ENCODE peak calls at places on chromosomes 16 and 17, in seven cellular contexts. C, N, G, Y, H, P and F are unnamed samples.

GRCh38 chr17:2266045-2266864 is 37.3 kb downstream of the SMG6 start:
- DNase-seq in C (no peak), N (peak; percentile 55), G (no peak), Y (no peak), H (no peak), P (no peak), F (no peak)

GRCh38 chr16:55000595-55000994 is 69.9 kb downstream of the IRX5 start:
- DNase-seq in C (peak; percentile 65), N (no peak), G (peak; percentile 5), Y (no peak), H (no peak), P (no peak), F (no peak)

GRCh38 chr16:30896203-30896889 is at the start of gene CTF1:
- DNase-seq in C (peak; percentile 65), N (no peak), G (peak; percentile 81), Y (peak; percentile 24), H (peak; percentile 81), P (peak; percentile 70), F (peak; percentile 28)

GRCh38 chr17:20993863-20994778 is 48.7 kb downstream of the USP22 start:
- DNase-seq in C (no peak), N (no peak), G (no peak), Y (no peak), H (peak; percentile 65), P (no peak), F (no peak)

GRCh38 chr17:73156166-73156840 is 8.5 kb upstream of the SSTR2 start:
- DNase-seq in C (peak; percentile 42), N (peak; percentile 40), G (peak; percentile 76), Y (peak; percentile 72), H (peak; percentile 75), P (peak; percentile 84), F (peak; percentile 80)

GRCh38 chr17:2366747-2367494 is 29.6 kb downstream of the SGSM2 start:
- DNase-seq in C (no peak), N (no peak), G (no peak), Y (no peak), H (no peak), P (peak; percentile 60), F (no peak)

GRCh38 chr16:46932802-46933201 is 40.7 kb downstream of the DNAJA2 start:
- DNase-seq in C (no peak), N (no peak), G (no peak), Y (peak; percentile 70), H (no peak), P (no peak), F (no peak)

GRCh38 chr16:5017678-5017969 is 16.1 kb downstream of the NAGPA start:
- DNase-seq in C (no peak), N (no peak), G (no peak), Y (no peak), H (no peak), P (no peak), F (no peak)

GRCh38 chr16:11632455-11632921 is 35.8 kb upstream of the SNN start:
- DNase-seq in C (no peak), N (no peak), G (no peak), Y (no peak), H (peak; percentile 75), P (no peak), F (no peak)

GRCh38 chr16:8716592-8716991 is 42.2 kb downstream of the ABAT start:
- DNase-seq in C (peak; percentile 98), N (no peak), G (peak; percentile 93), Y (peak; percentile 15), H (no peak), P (no peak), F (no peak)

GRCh38 chr16:54425068-54425467 is 138.5 kb upstream of the IRX3 start:
- DNase-seq in C (no peak), N (no peak), G (no peak), Y (no peak), H (no peak), P (no peak), F (no peak)

GRCh38 chr17:3750926-3751325 is 27.2 kb downstream of the HASPIN start:
- DNase-seq in C (no peak), N (peak; percentile 17), G (no peak), Y (no peak), H (no peak), P (no peak), F (no peak)

GRCh38 chr16:12186774-12187335 is 210.3 kb downstream of the SNX29 start:
- DNase-seq in C (peak; percentile 2), N (no peak), G (no peak), Y (no peak), H (no peak), P (no peak), F (no peak)

GRCh38 chr17:44315760-44316731 is 7.6 kb downstream of the RUNDC3A start:
- DNase-seq in C (no peak), N (no peak), G (no peak), Y (no peak), H (no peak), P (no peak), F (no peak)

GRCh38 chr17:80123791-80124190 is 22.4 kb downstream of the GAA start:
- DNase-seq in C (peak; percentile 53), N (no peak), G (no peak), Y (no peak), H (no peak), P (no peak), F (no peak)

GRCh38 chr17:69639096-69639495 is 224.6 kb downstream of the MAP2K6 start:
- DNase-seq in C (peak; percentile 58), N (no peak), G (no peak), Y (no peak), H (no peak), P (no peak), F (no peak)

GRCh38 chr17:76974721-76975120 is 106.5 kb downstream of the MGAT5B start:
- DNase-seq in C (no peak), N (no peak), G (no peak), Y (no peak), H (no peak), P (no peak), F (no peak)

GRCh38 chr16:88382491-88383400 is at the start of gene ZNF469:
- DNase-seq in C (no peak), N (no peak), G (no peak), Y (no peak), H (peak; percentile 44), P (peak; percentile 62), F (no peak)

GRCh38 chr17:43898446-43898845 is 8.9 kb downstream of the MPP2 start:
- DNase-seq in C (no peak), N (no peak), G (no peak), Y (no peak), H (no peak), P (no peak), F (no peak)

GRCh38 chr16:80591071-80591935 is 50.5 kb downstream of the DYNLRB2 start:
- DNase-seq in C (no peak), N (no peak), G (no peak), Y (no peak), H (no peak), P (no peak), F (no peak)

GRCh38 chr16:68265078-68265925 is 976 bp downstream of the SLC7A6 start:
- DNase-seq in C (peak; percentile 83), N (peak; percentile 17), G (peak; percentile 79), Y (no peak), H (peak; percentile 79), P (peak; percentile 32), F (peak; percentile 66)

GRCh38 chr16:28883221-28883996 is 5.1 kb downstream of the ATP2A1 start:
- DNase-seq in C (no peak), N (no peak), G (no peak), Y (no peak), H (no peak), P (no peak), F (no peak)

GRCh38 chr17:5219536-5219935 is 15.1 kb downstream of the SCIMP start:
- DNase-seq in C (no peak), N (no peak), G (no peak), Y (no peak), H (peak; percentile 2), P (no peak), F (peak; percentile 7)

GRCh38 chr16:50842589-50842988 is 100.7 kb downstream of the CYLD start:
- DNase-seq in C (no peak), N (no peak), G (no peak), Y (no peak), H (no peak), P (no peak), F (no peak)

GRCh38 chr16:74695450-74696422 is 4.9 kb downstream of the MLKL start:
- DNase-seq in C (peak; percentile 93), N (peak; percentile 12), G (peak; percentile 91), Y (peak; percentile 61), H (peak; percentile 83), P (peak; percentile 93), F (peak; percentile 84)

GRCh38 chr16:23408242-23409201 is 44.5 kb downstream of the COG7 start:
- DNase-seq in C (peak; percentile 52), N (no peak), G (no peak), Y (no peak), H (no peak), P (peak; percentile 34), F (no peak)

GRCh38 chr16:20868890-20869289 is 31.3 kb downstream of the DCUN1D3 start:
- DNase-seq in C (no peak), N (no peak), G (no peak), Y (no peak), H (peak; percentile 79), P (no peak), F (no peak)

GRCh38 chr17:42403150-42403549 is 14.9 kb upstream of the STAT3 start:
- DNase-seq in C (no peak), N (peak; percentile 30), G (no peak), Y (peak; percentile 55), H (no peak), P (no peak), F (peak; percentile 60)

GRCh38 chr17:67995568-67996191 is 589 bp downstream of the C17orf58 start:
- DNase-seq in C (no peak), N (peak; percentile 11), G (peak; percentile 11), Y (no peak), H (no peak), P (no peak), F (peak; percentile 65)